ENCODE peak calls at places on chromosomes 12 and 14, in six cellular contexts. One of them, this sample, is unnamed.

GRCh38 chr12:125766091-125766490 is 700.9 kb downstream of the AACS start:
- DNase-seq in stimulated activated CD8-positive, alpha-beta memory T cell treated with anti-CD3 and anti-CD28 coated beads, Interleukin-15, amount 100 ng/mL, for 24 hours: no peak
- DNase-seq in NCI-H1105 treated with DMSO at 0.1 percent for 48 hours: no peak
- DNase-seq in Right ventricle myocardium inferior: no peak
- DNase-seq in T-helper 9 cell: no peak
- DNase-seq in kidney glomerular epithelial cell: no peak
- DNase-seq in this sample: no peak

GRCh38 chr14:77556946-77557345 is 58.3 kb upstream of the ISM2 start:
- DNase-seq in NCI-H1105 treated with DMSO at 0.1 percent for 48 hours: no peak
- DNase-seq in T-helper 9 cell: no peak
- DNase-seq in stimulated activated CD8-positive, alpha-beta memory T cell treated with anti-CD3 and anti-CD28 coated beads, Interleukin-15, amount 100 ng/mL, for 24 hours: no peak
- DNase-seq in Right ventricle myocardium inferior: no peak
- DNase-seq in kidney glomerular epithelial cell: no peak
- DNase-seq in this sample: no peak

GRCh38 chr12:117165342-117165741 is 24.9 kb downstream of the FBXO21 start:
- DNase-seq in Right ventricle myocardium inferior: no peak
- DNase-seq in stimulated activated CD8-positive, alpha-beta memory T cell treated with anti-CD3 and anti-CD28 coated beads, Interleukin-15, amount 100 ng/mL, for 24 hours: no peak
- DNase-seq in NCI-H1105 treated with DMSO at 0.1 percent for 48 hours: peak
- DNase-seq in kidney glomerular epithelial cell: no peak
- DNase-seq in T-helper 9 cell: no peak
- DNase-seq in this sample: no peak

GRCh38 chr14:92635031-92635430 is 113.4 kb downstream of the LGMN start:
- DNase-seq in NCI-H1105 treated with DMSO at 0.1 percent for 48 hours: peak
- DNase-seq in kidney glomerular epithelial cell: no peak
- DNase-seq in T-helper 9 cell: no peak
- DNase-seq in Right ventricle myocardium inferior: no peak
- DNase-seq in stimulated activated CD8-positive, alpha-beta memory T cell treated with anti-CD3 and anti-CD28 coated beads, Interleukin-15, amount 100 ng/mL, for 24 hours: no peak
- DNase-seq in this sample: no peak

GRCh38 chr14:59482471-59483331 is 1.5 kb downstream of the L3HYPDH start:
- DNase-seq in kidney glomerular epithelial cell: peak
- DNase-seq in NCI-H1105 treated with DMSO at 0.1 percent for 48 hours: peak
- DNase-seq in stimulated activated CD8-positive, alpha-beta memory T cell treated with anti-CD3 and anti-CD28 coated beads, Interleukin-15, amount 100 ng/mL, for 24 hours: no peak
- DNase-seq in Right ventricle myocardium inferior: no peak
- DNase-seq in T-helper 9 cell: no peak
- DNase-seq in this sample: peak

GRCh38 chr12:92030618-92031017 is 115.0 kb downstream of the BTG1 start:
- DNase-seq in stimulated activated CD8-positive, alpha-beta memory T cell treated with anti-CD3 and anti-CD28 coated beads, Interleukin-15, amount 100 ng/mL, for 24 hours: no peak
- DNase-seq in NCI-H1105 treated with DMSO at 0.1 percent for 48 hours: no peak
- DNase-seq in Right ventricle myocardium inferior: no peak
- DNase-seq in T-helper 9 cell: peak
- DNase-seq in kidney glomerular epithelial cell: no peak
- DNase-seq in this sample: peak

GRCh38 chr14:28766505-28767238 is at the start of gene FOXG1:
- DNase-seq in T-helper 9 cell: no peak
- DNase-seq in Right ventricle myocardium inferior: no peak
- DNase-seq in NCI-H1105 treated with DMSO at 0.1 percent for 48 hours: peak
- DNase-seq in kidney glomerular epithelial cell: no peak
- DNase-seq in stimulated activated CD8-positive, alpha-beta memory T cell treated with anti-CD3 and anti-CD28 coated beads, Interleukin-15, amount 100 ng/mL, for 24 hours: no peak
- DNase-seq in this sample: no peak

GRCh38 chr12:94594443-94594825 is 55.9 kb downstream of the TMCC3 start:
- DNase-seq in T-helper 9 cell: no peak
- DNase-seq in kidney glomerular epithelial cell: no peak
- DNase-seq in Right ventricle myocardium inferior: no peak
- DNase-seq in NCI-H1105 treated with DMSO at 0.1 percent for 48 hours: no peak
- DNase-seq in stimulated activated CD8-positive, alpha-beta memory T cell treated with anti-CD3 and anti-CD28 coated beads, Interleukin-15, amount 100 ng/mL, for 24 hours: no peak
- DNase-seq in this sample: no peak

GRCh38 chr14:68230941-68231717 is 411.6 kb downstream of the RAD51B start:
- DNase-seq in NCI-H1105 treated with DMSO at 0.1 percent for 48 hours: no peak
- DNase-seq in kidney glomerular epithelial cell: peak
- DNase-seq in stimulated activated CD8-positive, alpha-beta memory T cell treated with anti-CD3 and anti-CD28 coated beads, Interleukin-15, amount 100 ng/mL, for 24 hours: no peak
- DNase-seq in T-helper 9 cell: no peak
- DNase-seq in Right ventricle myocardium inferior: no peak
- DNase-seq in this sample: no peak